ENCODE peak calls at places on chromosomes 6 and 20, in seven cellular contexts. C is ovary, W is right atrium auricular region, T is A673, Y is thyroid gland, Z is right lobe of liver, P is esophagus squamous epithelium. K is an unnamed sample. For H3K4me1, the result is how much of the 10 kb centered on the place peaks cover.

GRCh38 chr6:12410946-12411345 is 120.8 kb downstream of the EDN1 start:
- DNase-seq in C (no peak), W (no peak), T (no peak), Y (no peak), Z (no peak), P (no peak), K (no peak)

GRCh38 chr20:25277941-25278521 is 30.1 kb downstream of the PYGB start:
- DNase-seq in C (peak), W (no peak), T (no peak), Y (no peak), Z (peak), P (no peak), K (no peak)

GRCh38 chr6:156977527-156978291 is 200.5 kb downstream of the ARID1B start:
- DNase-seq in C (no peak), W (no peak), T (peak), Y (peak), Z (peak), P (no peak), K (peak)

GRCh38 chr6:30238178-30238795 is 25.1 kb upstream of the TRIM26 start:
- DNase-seq in C (no peak), W (no peak), T (peak), Y (no peak), Z (no peak), P (no peak), K (no peak)

GRCh38 chr20:21361266-21361665 is 36.1 kb downstream of the NKX2-4 start:
- DNase-seq in C (no peak), W (no peak), T (no peak), Y (no peak), Z (no peak), P (no peak), K (no peak)

GRCh38 chr6:73954843-73955242 is 258.8 kb downstream of the CD109 start:
- DNase-seq in C (no peak), W (no peak), T (no peak), Y (no peak), Z (no peak), P (no peak), K (no peak)

GRCh38 chr6:41901882-41902519 is 6.8 kb upstream of the USP49 start:
- DNase-seq in C (no peak), W (no peak), T (peak), Y (peak), Z (no peak), P (no peak), K (no peak)

GRCh38 chr20:5448449-5449118 is 131.8 kb upstream of the PROKR2 start:
- DNase-seq in C (no peak), W (no peak), T (peak), Y (peak), Z (peak), P (no peak), K (peak)

GRCh38 chr6:34359438-34360158 is 32.9 kb downstream of the NUDT3 start:
- DNase-seq in C (no peak), W (no peak), T (no peak), Y (peak), Z (no peak), P (no peak), K (peak)

GRCh38 chr6:14865609-14866100 is 380.2 kb upstream of the JARID2 start:
- DNase-seq in C (no peak), W (no peak), T (no peak), Y (no peak), Z (no peak), P (no peak), K (no peak)

GRCh38 chr6:90008908-90009501 is 114.7 kb downstream of the GJA10 start:
- DNase-seq in C (no peak), W (no peak), T (peak), Y (no peak), Z (no peak), P (no peak), K (peak)

GRCh38 chr6:31794294-31794865 is 1.2 kb downstream of the VARS1 start:
- DNase-seq in C (no peak), W (no peak), T (peak), Y (no peak), Z (no peak), P (no peak), K (no peak)

GRCh38 chr20:25310268-25310920 is 62.5 kb downstream of the PYGB start:
- DNase-seq in C (peak), W (no peak), T (peak), Y (peak), Z (peak), P (peak), K (no peak)

GRCh38 chr6:708237-708598 is 15.3 kb upstream of the EXOC2 start:
- DNase-seq in C (no peak), W (no peak), T (no peak), Y (no peak), Z (no peak), P (no peak), K (no peak)

GRCh38 chr6:125002090-125002741 is 40.0 kb downstream of the RNF217 start:
- DNase-seq in C (no peak), W (no peak), T (peak), Y (no peak), Z (no peak), P (no peak), K (no peak)

GRCh38 chr20:58538752-58539151 is 23.6 kb upstream of the APCDD1L start:
- DNase-seq in C (no peak), W (no peak), T (no peak), Y (no peak), Z (no peak), P (no peak), K (no peak)

GRCh38 chr6:75673885-75674284 is 72.2 kb downstream of the SENP6 start:
- DNase-seq in C (no peak), W (no peak), T (no peak), Y (no peak), Z (no peak), P (no peak), K (no peak)

GRCh38 chr6:169199625-169200335 is 53.9 kb downstream of the THBS2 start:
- DNase-seq in C (no peak), W (no peak), T (no peak), Y (no peak), Z (no peak), P (no peak), K (no peak)

GRCh38 chr20:31716351-31716750 is 6.3 kb downstream of the BCL2L1 start:
- DNase-seq in C (no peak), W (no peak), T (no peak), Y (no peak), Z (no peak), P (no peak), K (no peak)
- H3K4me3 ChIP-seq in C (no peak), W (peak), T (no peak), Y (no peak), Z (no peak), P (peak), K (no peak)

GRCh38 chr6:99241905-99242534 is 107.5 kb downstream of the FAXC start:
- DNase-seq in C (no peak), W (no peak), T (peak), Y (peak), Z (no peak), P (no peak), K (peak)
- TF ChIP-seq CTCF in C (no peak), W (no peak), T (peak), Y (peak), Z (no peak), P (no peak), K (peak)

DNA sequence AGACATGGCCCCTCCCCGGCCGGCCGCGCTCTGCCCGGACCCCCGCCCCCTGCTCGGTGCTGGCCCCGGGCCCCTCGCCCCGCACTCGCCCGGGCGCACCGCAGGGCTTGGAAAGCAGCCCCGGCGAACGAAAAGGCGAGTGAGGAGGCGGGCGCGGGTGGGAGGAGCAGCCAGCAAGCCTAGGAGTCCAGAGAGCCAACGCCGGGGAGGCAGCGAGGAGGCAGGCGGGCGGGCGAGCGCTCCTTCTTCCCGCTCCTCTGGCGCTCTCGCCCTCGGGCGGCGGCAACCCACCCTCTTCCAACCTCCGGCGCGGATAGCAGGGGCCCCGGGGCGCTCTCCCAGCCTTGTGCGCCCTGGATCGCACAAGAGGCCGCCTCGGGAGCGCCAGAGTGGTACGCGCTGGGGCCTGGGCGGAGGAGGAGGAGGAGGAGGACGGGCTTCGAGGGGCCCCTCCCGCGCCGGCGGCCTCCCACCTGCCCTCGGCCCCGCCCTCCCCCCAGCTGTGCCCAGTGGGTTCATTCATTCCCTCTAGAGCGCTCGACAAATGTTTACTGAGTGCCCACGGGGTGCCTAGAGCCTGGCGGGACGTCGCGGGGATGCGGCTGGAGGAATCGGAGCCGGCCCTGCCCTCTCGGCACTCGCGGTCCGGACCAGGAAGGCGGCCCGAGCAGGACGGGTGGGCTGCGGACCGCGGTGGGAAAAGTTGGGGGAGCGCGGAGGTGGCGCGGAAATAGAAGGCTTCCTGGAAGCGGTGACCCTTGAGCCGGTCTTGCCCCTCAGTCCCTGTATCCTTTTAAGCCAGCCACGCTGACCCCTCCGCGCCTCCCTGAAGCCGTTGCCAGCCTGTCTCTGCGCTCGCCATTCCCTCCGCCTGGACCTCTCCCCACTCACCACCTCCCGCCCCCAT is at the start of gene BMP7:
- DNase-seq in C (no peak), W (no peak), T (peak), Y (peak), Z (no peak), P (no peak), K (no peak)
- H3K4me1 ChIP-seq in C (under half), W (under half), T (under half), Y (under half), Z (under half), P (under half), K (under half)

GRCh38 chr6:44248579-44248978 is 1.7 kb downstream of the HSP90AB1 start:
- DNase-seq in C (no peak), W (no peak), T (no peak), Y (no peak), Z (no peak), P (no peak), K (no peak)
- H3K4me3 ChIP-seq in C (no peak), W (peak), T (peak), Y (no peak), Z (peak), P (peak), K (peak)

DNA sequence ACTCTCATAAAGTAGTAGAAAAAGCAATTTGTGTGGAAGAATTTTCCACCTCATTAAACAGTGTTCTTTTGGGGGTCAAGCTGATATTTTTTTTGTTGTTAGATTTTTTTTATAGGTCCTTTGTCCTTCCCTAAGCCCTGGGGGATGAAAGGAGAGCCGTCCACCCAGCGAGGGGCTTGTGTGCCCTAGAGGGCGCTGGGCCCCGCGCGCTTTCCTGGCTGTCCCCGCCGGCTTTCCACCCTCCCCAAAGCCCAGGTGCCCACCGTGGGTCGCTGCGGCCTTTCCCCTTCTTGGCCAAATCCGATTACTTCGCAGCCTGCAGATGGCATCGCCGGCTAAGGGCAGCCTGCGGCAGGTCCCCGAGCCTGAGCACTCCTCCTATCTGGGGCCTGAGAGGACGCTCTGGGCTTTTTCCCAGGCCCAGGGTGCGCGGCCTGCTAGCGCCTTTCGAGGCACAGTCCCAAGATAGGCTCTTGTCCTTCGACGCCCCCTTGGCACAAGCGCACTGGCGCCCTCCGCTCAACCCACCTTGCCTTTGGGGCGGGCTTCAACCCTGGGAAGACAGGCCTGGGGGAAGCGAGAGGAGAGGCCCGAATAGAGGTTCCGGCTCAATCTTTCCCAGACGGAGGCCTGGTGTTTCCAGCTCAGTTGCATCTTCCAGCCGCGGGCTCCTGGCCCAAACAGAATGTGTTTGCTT is 33.6 kb downstream of the TFAP2A start:
- DNase-seq in C (no peak), W (no peak), T (no peak), Y (no peak), Z (no peak), P (no peak), K (no peak)
- TF ChIP-seq CTCF in C (no peak), W (no peak), T (peak), Y (no peak), Z (no peak), P (no peak), K (no peak)

DNA sequence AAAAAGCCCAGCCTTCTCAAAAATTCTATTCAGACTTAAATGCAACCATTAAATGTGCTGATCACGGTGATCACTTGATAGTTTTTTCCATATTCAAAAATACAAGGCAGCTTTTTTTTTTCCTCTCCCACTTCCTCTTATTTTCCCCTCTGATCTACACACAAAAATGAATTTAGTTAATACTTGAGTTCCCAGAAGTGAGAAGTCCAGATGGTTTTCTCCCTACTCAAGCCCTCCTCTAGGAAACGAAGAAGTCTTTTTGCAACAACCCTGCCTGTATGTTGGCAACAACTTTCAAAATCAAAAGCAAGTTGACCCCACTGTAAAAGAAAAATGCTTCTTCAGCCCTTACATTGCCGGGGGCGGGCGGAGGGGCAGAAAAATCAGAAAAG is 24.3 kb downstream of the ARHGAP18 start:
- DNase-seq in C (no peak), W (no peak), T (no peak), Y (no peak), Z (no peak), P (no peak), K (no peak)
- H3K4me1 ChIP-seq in C (under half), W (under half), T (under half), Y (under half), Z (under half), P (under half), K (under half)